ENCODE peak calls at places on chromosomes 4 and X, in five cellular contexts. Y, H, D, W and C are unnamed samples.

GRCh38 chrX:39883664-39884063 is 214.1 kb downstream of the BCOR start:
- DNase-seq in Y (no peak), H (no peak), D (no peak), W (no peak), C (no peak)

GRCh38 chr4:173609158-173609557 is 79.1 kb upstream of the HAND2 start:
- DNase-seq in Y (no peak), H (no peak), D (no peak), W (no peak), C (no peak)

GRCh38 chr4:54553001-54553400 is 104.8 kb upstream of the KIT start:
- DNase-seq in Y (no peak), H (no peak), D (no peak), W (peak), C (no peak)

GRCh38 chrX:110341189-110342035 is 17.2 kb upstream of the RTL9 start:
- DNase-seq in Y (peak), H (no peak), D (peak), W (peak), C (no peak)

GRCh38 chrX:21176927-21177571 is 197.2 kb upstream of the CNKSR2 start:
- DNase-seq in Y (no peak), H (no peak), D (no peak), W (peak), C (no peak)

GRCh38 chr4:109118635-109119034 is 183.8 kb downstream of the COL25A1 start:
- DNase-seq in Y (no peak), H (no peak), D (no peak), W (no peak), C (no peak)

GRCh38 chr4:11650801-11651596 is 222.3 kb upstream of the HS3ST1 start:
- DNase-seq in Y (peak), H (no peak), D (no peak), W (no peak), C (no peak)

GRCh38 chr4:30429813-30430466 is 290.2 kb upstream of the PCDH7 start:
- DNase-seq in Y (peak), H (no peak), D (no peak), W (peak), C (no peak)